ENCODE peak calls at places on chromosome 6, in four cellular contexts. One of them, this sample, is unnamed.

GRCh38 chr6:42963855-42964605 is 3.5 kb downstream of the GNMT start:
- DNase-seq in B cell: no peak
- DNase-seq in esophagus squamous epithelium: no peak
- DNase-seq in stimulated activated CD4-positive, alpha-beta T cell treated with anti-CD3 and anti-CD28 coated beads, TNF-alpha, amount 100 ng/mL, for 48 hours: no peak
- DNase-seq in this sample: no peak

GRCh38 chr6:47687432-47687831 is 10.9 kb upstream of the ADGRF4 start:
- DNase-seq in esophagus squamous epithelium: no peak
- DNase-seq in stimulated activated CD4-positive, alpha-beta T cell treated with anti-CD3 and anti-CD28 coated beads, TNF-alpha, amount 100 ng/mL, for 48 hours: no peak
- DNase-seq in B cell: no peak
- DNase-seq in this sample: no peak

GRCh38 chr6:48183174-48183573 is 72.2 kb upstream of the PTCHD4 start:
- DNase-seq in stimulated activated CD4-positive, alpha-beta T cell treated with anti-CD3 and anti-CD28 coated beads, TNF-alpha, amount 100 ng/mL, for 48 hours: no peak
- DNase-seq in esophagus squamous epithelium: no peak
- DNase-seq in B cell: no peak
- DNase-seq in this sample: no peak

GRCh38 chr6:146827216-146827928 is 228.6 kb downstream of the ADGB start:
- DNase-seq in stimulated activated CD4-positive, alpha-beta T cell treated with anti-CD3 and anti-CD28 coated beads, TNF-alpha, amount 100 ng/mL, for 48 hours: no peak
- DNase-seq in B cell: no peak
- DNase-seq in esophagus squamous epithelium: no peak
- DNase-seq in this sample: no peak

GRCh38 chr6:128569737-128570438 is 49.5 kb upstream of the PTPRK start:
- DNase-seq in B cell: no peak
- DNase-seq in stimulated activated CD4-positive, alpha-beta T cell treated with anti-CD3 and anti-CD28 coated beads, TNF-alpha, amount 100 ng/mL, for 48 hours: no peak
- DNase-seq in esophagus squamous epithelium: no peak
- DNase-seq in this sample: no peak

GRCh38 chr6:57162516-57162915 is 9.6 kb upstream of the BAG2 start:
- DNase-seq in stimulated activated CD4-positive, alpha-beta T cell treated with anti-CD3 and anti-CD28 coated beads, TNF-alpha, amount 100 ng/mL, for 48 hours: no peak
- DNase-seq in B cell: no peak
- DNase-seq in esophagus squamous epithelium: no peak
- DNase-seq in this sample: no peak

GRCh38 chr6:39927159-39927558 is 7.1 kb downstream of the MOCS1 start:
- DNase-seq in B cell: no peak
- DNase-seq in stimulated activated CD4-positive, alpha-beta T cell treated with anti-CD3 and anti-CD28 coated beads, TNF-alpha, amount 100 ng/mL, for 48 hours: no peak
- DNase-seq in esophagus squamous epithelium: no peak
- DNase-seq in this sample: no peak

GRCh38 chr6:137543114-137543513 is 48.9 kb upstream of the OLIG3 start:
- DNase-seq in stimulated activated CD4-positive, alpha-beta T cell treated with anti-CD3 and anti-CD28 coated beads, TNF-alpha, amount 100 ng/mL, for 48 hours: no peak
- DNase-seq in B cell: no peak
- DNase-seq in esophagus squamous epithelium: no peak
- DNase-seq in this sample: no peak

GRCh38 chr6:95095271-95095670 is 482.1 kb upstream of the MANEA start:
- DNase-seq in B cell: no peak
- DNase-seq in stimulated activated CD4-positive, alpha-beta T cell treated with anti-CD3 and anti-CD28 coated beads, TNF-alpha, amount 100 ng/mL, for 48 hours: no peak
- DNase-seq in esophagus squamous epithelium: no peak
- DNase-seq in this sample: no peak

GRCh38 chr6:138692978-138693909 is 80.3 kb upstream of the CCDC28A start:
- DNase-seq in stimulated activated CD4-positive, alpha-beta T cell treated with anti-CD3 and anti-CD28 coated beads, TNF-alpha, amount 100 ng/mL, for 48 hours: no peak
- DNase-seq in esophagus squamous epithelium: no peak
- DNase-seq in B cell: no peak
- DNase-seq in this sample: peak

GRCh38 chr6:11139051-11139960 is 27.8 kb upstream of the ERVFRD-1 start:
- DNase-seq in B cell: no peak
- DNase-seq in stimulated activated CD4-positive, alpha-beta T cell treated with anti-CD3 and anti-CD28 coated beads, TNF-alpha, amount 100 ng/mL, for 48 hours: no peak
- DNase-seq in esophagus squamous epithelium: no peak
- DNase-seq in this sample: no peak

GRCh38 chr6:24126586-24127192 is 674 bp downstream of the NRSN1 start:
- DNase-seq in stimulated activated CD4-positive, alpha-beta T cell treated with anti-CD3 and anti-CD28 coated beads, TNF-alpha, amount 100 ng/mL, for 48 hours: no peak
- DNase-seq in B cell: no peak
- DNase-seq in esophagus squamous epithelium: no peak
- DNase-seq in this sample: peak

GRCh38 chr6:46715106-46715505 is 20.1 kb downstream of the PLA2G7 start:
- DNase-seq in esophagus squamous epithelium: no peak
- DNase-seq in B cell: no peak
- DNase-seq in stimulated activated CD4-positive, alpha-beta T cell treated with anti-CD3 and anti-CD28 coated beads, TNF-alpha, amount 100 ng/mL, for 48 hours: no peak
- DNase-seq in this sample: no peak

GRCh38 chr6:105692630-105693212 is 289.8 kb upstream of the PREP start:
- DNase-seq in esophagus squamous epithelium: no peak
- DNase-seq in stimulated activated CD4-positive, alpha-beta T cell treated with anti-CD3 and anti-CD28 coated beads, TNF-alpha, amount 100 ng/mL, for 48 hours: no peak
- DNase-seq in B cell: no peak
- DNase-seq in this sample: no peak

GRCh38 chr6:40171343-40171742 is 237.1 kb upstream of the MOCS1 start:
- DNase-seq in esophagus squamous epithelium: no peak
- DNase-seq in stimulated activated CD4-positive, alpha-beta T cell treated with anti-CD3 and anti-CD28 coated beads, TNF-alpha, amount 100 ng/mL, for 48 hours: no peak
- DNase-seq in B cell: no peak
- DNase-seq in this sample: no peak

GRCh38 chr6:73586416-73586974 is 65.7 kb upstream of the EEF1A1 start:
- DNase-seq in stimulated activated CD4-positive, alpha-beta T cell treated with anti-CD3 and anti-CD28 coated beads, TNF-alpha, amount 100 ng/mL, for 48 hours: no peak
- DNase-seq in esophagus squamous epithelium: no peak
- DNase-seq in B cell: no peak
- DNase-seq in this sample: no peak

GRCh38 chr6:35019831-35020230 is 121.3 kb downstream of the TCP11 start:
- DNase-seq in esophagus squamous epithelium: no peak
- DNase-seq in B cell: no peak
- DNase-seq in stimulated activated CD4-positive, alpha-beta T cell treated with anti-CD3 and anti-CD28 coated beads, TNF-alpha, amount 100 ng/mL, for 48 hours: no peak
- DNase-seq in this sample: no peak

GRCh38 chr6:18117136-18117535 is 5.3 kb downstream of the NHLRC1 start:
- DNase-seq in B cell: no peak
- DNase-seq in esophagus squamous epithelium: no peak
- DNase-seq in stimulated activated CD4-positive, alpha-beta T cell treated with anti-CD3 and anti-CD28 coated beads, TNF-alpha, amount 100 ng/mL, for 48 hours: no peak
- DNase-seq in this sample: no peak

GRCh38 chr6:36126553-36127458 is 3.5 kb upstream of the MAPK13 start:
- DNase-seq in esophagus squamous epithelium: no peak
- DNase-seq in B cell: no peak
- DNase-seq in stimulated activated CD4-positive, alpha-beta T cell treated with anti-CD3 and anti-CD28 coated beads, TNF-alpha, amount 100 ng/mL, for 48 hours: no peak
- DNase-seq in this sample: no peak

GRCh38 chr6:36577298-36577697 is 16.9 kb upstream of the SRSF3 start:
- DNase-seq in stimulated activated CD4-positive, alpha-beta T cell treated with anti-CD3 and anti-CD28 coated beads, TNF-alpha, amount 100 ng/mL, for 48 hours: no peak
- DNase-seq in B cell: no peak
- DNase-seq in esophagus squamous epithelium: no peak
- DNase-seq in this sample: no peak

GRCh38 chr6:74115674-74116073 is 419.7 kb downstream of the CD109 start:
- DNase-seq in B cell: no peak
- DNase-seq in esophagus squamous epithelium: no peak
- DNase-seq in stimulated activated CD4-positive, alpha-beta T cell treated with anti-CD3 and anti-CD28 coated beads, TNF-alpha, amount 100 ng/mL, for 48 hours: no peak
- DNase-seq in this sample: no peak

GRCh38 chr6:168968228-168968627 is 285.4 kb downstream of the THBS2 start:
- DNase-seq in B cell: no peak
- DNase-seq in stimulated activated CD4-positive, alpha-beta T cell treated with anti-CD3 and anti-CD28 coated beads, TNF-alpha, amount 100 ng/mL, for 48 hours: no peak
- DNase-seq in esophagus squamous epithelium: no peak
- DNase-seq in this sample: no peak

GRCh38 chr6:143549630-143550268 is 38.2 kb upstream of the FUCA2 start:
- DNase-seq in esophagus squamous epithelium: no peak
- DNase-seq in B cell: no peak
- DNase-seq in stimulated activated CD4-positive, alpha-beta T cell treated with anti-CD3 and anti-CD28 coated beads, TNF-alpha, amount 100 ng/mL, for 48 hours: no peak
- DNase-seq in this sample: no peak

This sample was measured in GM19239.